ENCODE peak calls at places on chromosomes 5 and 9, in seven cellular contexts. U is CD8-positive, alpha-beta memory T cell; Q is lung; F is PC-9; W is tibial artery; B is mesendoderm; V is uterus. J is an unnamed sample.

GRCh38 chr9:71876106-71876505 is 34.9 kb downstream of the ABHD17B start:
- DNase-seq in U (no peak), Q (no peak), F (no peak), W (no peak), B (no peak), V (no peak), J (no peak)

GRCh38 chr9:95003694-95004451 is 277.4 kb downstream of the AOPEP start:
- DNase-seq in U (no peak), Q (peak; percentile 56), F (peak; percentile 50), W (peak; percentile 85), B (peak; percentile 64), V (peak; percentile 58), J (peak; percentile 56)

GRCh38 chr5:72552041-72552557 is 44.9 kb upstream of the ZNF366 start:
- DNase-seq in U (no peak), Q (no peak), F (no peak), W (no peak), B (peak; percentile 73), V (no peak), J (no peak)

GRCh38 chr9:24712190-24712589 is 166.5 kb upstream of the IZUMO3 start:
- DNase-seq in U (no peak), Q (no peak), F (no peak), W (no peak), B (no peak), V (no peak), J (no peak)

GRCh38 chr5:175690025-175690424 is 32.2 kb downstream of the HRH2 start:
- DNase-seq in U (no peak), Q (no peak), F (no peak), W (no peak), B (no peak), V (no peak), J (no peak)

GRCh38 chr5:171205375-171205774 is 103.7 kb upstream of the TLX3 start:
- DNase-seq in U (no peak), Q (no peak), F (no peak), W (no peak), B (peak; percentile 27), V (no peak), J (no peak)

GRCh38 chr9:82679488-82679887 is 383.5 kb downstream of the RASEF start:
- DNase-seq in U (no peak), Q (no peak), F (no peak), W (no peak), B (peak; percentile 7), V (no peak), J (no peak)

GRCh38 chr5:96876292-96876850 is at the start of gene ERAP2:
- DNase-seq in U (no peak), Q (no peak), F (peak; percentile 60), W (no peak), B (peak; percentile 41), V (no peak), J (peak; percentile 84)

GRCh38 chr9:37998881-37999311 is 70.1 kb downstream of the SHB start:
- DNase-seq in U (no peak), Q (no peak), F (no peak), W (no peak), B (no peak), V (no peak), J (no peak)

GRCh38 chr9:83501552-83501951 is 36.6 kb downstream of the FRMD3 start:
- DNase-seq in U (no peak), Q (no peak), F (no peak), W (no peak), B (no peak), V (no peak), J (no peak)

GRCh38 chr9:93041108-93041802 is 17.2 kb upstream of the SUSD3 start:
- DNase-seq in U (no peak), Q (no peak), F (no peak), W (no peak), B (peak; percentile 49), V (no peak), J (no peak)

GRCh38 chr5:158394102-158394501 is 535.2 kb upstream of the CLINT1 start:
- DNase-seq in U (no peak), Q (no peak), F (no peak), W (no peak), B (no peak), V (no peak), J (no peak)

GRCh38 chr9:5892456-5893133 is 1.9 kb downstream of the MLANA start:
- DNase-seq in U (no peak), Q (no peak), F (no peak), W (no peak), B (no peak), V (peak; percentile 19), J (no peak)

GRCh38 chr5:173240091-173241050 is 5.4 kb upstream of the NKX2-5 start:
- DNase-seq in U (no peak), Q (no peak), F (no peak), W (no peak), B (peak; percentile 60), V (no peak), J (no peak)

GRCh38 chr5:154117050-154117449 is 73.5 kb upstream of the GALNT10 start:
- DNase-seq in U (no peak), Q (no peak), F (peak; percentile 65), W (no peak), B (peak; percentile 45), V (no peak), J (no peak)

GRCh38 chr9:79809931-79810330 is 238.2 kb downstream of the TLE4 start:
- DNase-seq in U (no peak), Q (no peak), F (no peak), W (no peak), B (no peak), V (no peak), J (no peak)

GRCh38 chr9:74132986-74133385 is 364.1 kb upstream of the RORB start:
- DNase-seq in U (no peak), Q (no peak), F (no peak), W (no peak), B (peak; percentile 52), V (no peak), J (no peak)

GRCh38 chr9:35553670-35554543 is 51.2 kb upstream of the TESK1 start:
- DNase-seq in U (no peak), Q (peak; percentile 69), F (peak; percentile 39), W (peak; percentile 89), B (peak; percentile 78), V (peak; percentile 65), J (peak; percentile 56)

GRCh38 chr9:133818444-133818843 is 80.3 kb upstream of the SARDH start:
- DNase-seq in U (no peak), Q (no peak), F (no peak), W (no peak), B (no peak), V (no peak), J (peak; percentile 88)

GRCh38 chr5:1500411-1501091 is 23.2 kb downstream of the LPCAT1 start:
- DNase-seq in U (no peak), Q (no peak), F (no peak), W (peak; percentile 81), B (no peak), V (peak; percentile 82), J (no peak)

GRCh38 chr5:119417891-119418781 is 34.2 kb upstream of the HSD17B4 start:
- DNase-seq in U (no peak), Q (no peak), F (peak; percentile 38), W (no peak), B (peak; percentile 59), V (no peak), J (no peak)

GRCh38 chr9:36207016-36207415 is 16.3 kb downstream of the CLTA start:
- DNase-seq in U (no peak), Q (no peak), F (no peak), W (no peak), B (peak; percentile 15), V (no peak), J (no peak)

GRCh38 chr5:141585594-141585993 is 33.2 kb downstream of the DIAPH1 start:
- DNase-seq in U (no peak), Q (no peak), F (no peak), W (no peak), B (no peak), V (no peak), J (no peak)

DNA sequence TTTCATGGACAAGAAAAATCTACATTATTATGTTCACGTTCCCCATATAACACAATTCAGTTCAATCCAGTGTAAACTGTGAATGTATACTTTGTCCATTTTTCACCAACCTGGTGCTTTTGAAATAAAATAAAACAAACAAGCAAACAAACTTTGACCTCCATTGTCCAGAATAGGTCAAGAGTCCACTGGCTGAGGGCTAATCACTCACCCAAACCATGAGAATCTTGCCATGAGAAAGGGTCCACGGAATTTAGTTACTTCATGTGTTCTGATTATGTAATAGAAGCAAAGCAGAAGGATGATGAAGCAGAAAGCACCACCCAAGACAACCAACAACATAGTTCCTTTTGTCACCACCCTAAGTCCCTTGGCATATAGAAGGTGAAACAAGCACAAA is 28.7 kb downstream of the DIAPH1 start:
- DNase-seq in U (no peak), Q (no peak), F (no peak), W (no peak), B (no peak), V (no peak), J (no peak)
- H3K27ac ChIP-seq in U (no peak overlapping the region), Q (no peak overlapping the region), F (no peak overlapping the region), W (no peak overlapping the region), B (no peak overlapping the region), V (no peak overlapping the region), J (no peak overlapping the region)

DNA sequence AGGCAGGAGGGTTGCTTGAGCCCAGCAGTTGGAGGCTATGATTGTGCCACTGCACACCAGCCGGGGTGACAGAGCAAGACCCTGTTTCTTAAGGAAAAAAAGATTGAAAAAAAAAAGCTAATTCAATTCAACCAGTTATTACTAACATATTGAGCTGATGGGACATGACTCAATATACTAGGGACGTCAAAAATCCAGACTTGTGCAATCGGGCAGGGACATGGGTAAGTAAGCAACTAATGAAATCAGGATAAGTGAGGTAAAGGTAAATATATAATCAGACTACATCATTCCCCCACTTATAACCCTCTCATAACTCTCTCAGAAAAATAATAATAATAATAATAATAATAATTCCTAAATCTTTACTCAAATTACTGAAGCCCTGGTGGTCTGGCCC is 975 bp upstream of the HAVCR1 start:
- DNase-seq in U (no peak), Q (no peak), F (no peak), W (no peak), B (no peak), V (no peak), J (no peak)
- H3K27ac ChIP-seq in U (no peak overlapping the region), Q (no peak overlapping the region), F (no peak overlapping the region), W (no peak overlapping the region), B (no peak overlapping the region), V (no peak overlapping the region), J (no peak overlapping the region)

GRCh38 chr9:108186996-108187395 is 668.8 kb downstream of the ACTL7B start:
- DNase-seq in U (no peak), Q (no peak), F (no peak), W (no peak), B (no peak), V (peak; percentile 40), J (no peak)
- H3K27ac ChIP-seq in U (no peak overlapping the region), Q (no peak overlapping the region), F (no peak overlapping the region), W (no peak overlapping the region), B (no peak overlapping the region), V (no peak overlapping the region), J (no peak overlapping the region)

DNA sequence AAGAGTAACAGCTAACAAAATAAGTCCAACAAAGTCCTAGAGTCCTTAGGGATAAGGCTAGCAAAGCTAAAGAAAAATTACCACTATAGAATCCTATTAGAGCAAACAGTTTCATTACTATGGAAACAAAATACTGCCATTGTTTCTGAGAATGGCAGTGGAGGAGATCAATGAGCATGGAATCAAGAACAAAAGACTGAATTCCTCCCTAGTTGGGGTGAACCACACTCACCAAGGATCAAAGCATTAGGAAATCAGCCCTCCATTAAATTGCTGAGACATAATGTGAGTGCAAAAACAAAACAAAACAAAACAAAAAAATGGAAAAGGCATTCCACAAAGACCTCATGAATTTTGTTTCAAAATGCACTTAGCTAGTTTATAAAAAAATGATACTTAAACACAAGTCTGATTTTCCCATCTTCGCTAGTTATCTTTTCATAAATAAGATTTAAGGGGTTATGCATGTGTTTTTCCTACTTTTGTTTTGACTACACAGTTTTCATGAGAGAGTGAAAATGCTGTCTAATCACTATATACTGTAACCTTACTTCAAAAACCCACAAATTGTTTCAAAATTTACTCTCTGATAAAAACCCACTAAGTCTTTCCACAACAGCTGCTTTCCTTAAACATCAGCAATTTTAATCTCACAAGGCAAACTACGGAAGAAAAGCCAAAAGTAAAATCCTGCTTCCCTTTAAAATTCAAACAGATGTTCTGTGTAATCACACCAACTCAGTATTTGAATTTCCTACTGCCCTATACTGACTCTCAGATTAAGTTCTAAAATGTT is 9.7 kb downstream of the SERINC5 start:
- DNase-seq in U (no peak), Q (no peak), F (peak; percentile 67), W (no peak), B (peak; percentile 85), V (no peak), J (no peak)
- H3K27ac ChIP-seq in U (no peak overlapping the region), Q (peak overlapping the region; percentile 79), F (peak overlapping the region; percentile 98), W (no peak overlapping the region), B (no peak overlapping the region), V (peak overlapping the region; percentile 81), J (no peak overlapping the region)